ENCODE peak calls at places on chromosomes 7 and 10, in four cellular contexts. Z is IMR-90, S is AG04450, A is psoas muscle. L is an unnamed sample.

GRCh38 chr10:33781666-33782395 is 447.4 kb upstream of the NRP1 start:
- DNase-seq in Z (no peak), S (no peak), A (no peak), L (no peak)

GRCh38 chr10:31698169-31698890 is 230.3 kb downstream of the ARHGAP12 start:
- DNase-seq in Z (peak; percentile 91), S (peak; percentile 73), A (peak; percentile 83), L (peak; percentile 42)

GRCh38 chr10:23344251-23344841 is at the start of gene C10orf67:
- DNase-seq in Z (peak; percentile 39), S (no peak), A (peak; percentile 58), L (no peak)

GRCh38 chr10:37667736-37668135 is 189.7 kb downstream of the ZNF248 start:
- DNase-seq in Z (no peak), S (no peak), A (no peak), L (no peak)

GRCh38 chr7:55651057-55651456 is 78.8 kb upstream of the VOPP1 start:
- DNase-seq in Z (no peak), S (no peak), A (no peak), L (no peak)

GRCh38 chr7:2193120-2193519 is 39.6 kb downstream of the MAD1L1 start:
- DNase-seq in Z (no peak), S (no peak), A (peak; percentile 89), L (no peak)

GRCh38 chr10:12707461-12708185 is 293.9 kb downstream of the CCDC3 start:
- DNase-seq in Z (peak; percentile 99), S (peak; percentile 91), A (no peak), L (peak; percentile 95)

GRCh38 chr10:121340176-121340850 is 257.9 kb downstream of the FGFR2 start:
- DNase-seq in Z (no peak), S (no peak), A (no peak), L (no peak)

GRCh38 chr7:24769014-24769830 is 12.0 kb upstream of the GSDME start:
- DNase-seq in Z (no peak), S (no peak), A (no peak), L (no peak)

GRCh38 chr10:132293416-132294195 is 14.1 kb downstream of the STK32C start:
- DNase-seq in Z (no peak), S (no peak), A (peak; percentile 31), L (no peak)

DNA sequence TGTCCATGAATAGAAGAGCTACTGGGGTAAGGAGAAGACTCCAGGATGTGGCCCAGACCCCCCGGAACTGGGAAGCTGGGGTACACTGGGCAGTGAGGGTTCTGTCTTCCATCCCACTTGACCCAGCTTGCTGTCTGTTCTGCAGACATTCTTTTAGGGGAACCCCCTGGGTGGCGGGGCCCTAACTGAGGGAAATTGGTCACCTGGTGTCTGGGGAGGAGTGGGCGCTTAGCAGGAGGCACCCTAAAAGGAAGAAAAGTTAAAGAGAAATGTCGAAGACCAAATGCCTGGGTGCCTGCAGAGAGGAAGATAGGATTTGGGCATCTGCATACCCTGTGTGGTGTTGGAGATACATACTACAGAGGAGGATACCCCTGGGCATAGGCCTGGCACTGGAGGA is 1.0 kb downstream of the AP1S1 start:
- DNase-seq in Z (no peak), S (no peak), A (no peak), L (no peak)
- H3K4me3 ChIP-seq in Z (peak overlapping the region; percentile 84), S (peak overlapping the region; percentile 82), A (peak overlapping the region; percentile 86), L (peak overlapping the region; percentile 82)

GRCh38 chr7:92835140-92835850 is 1.1 kb downstream of the CDK6 start:
- DNase-seq in Z (peak; percentile 74), S (no peak), A (peak; percentile 60), L (no peak)

GRCh38 chr7:92832623-92833023 is 3.8 kb downstream of the CDK6 start:
- DNase-seq in Z (no peak), S (no peak), A (no peak), L (no peak)

GRCh38 chr7:92833024-92833765 is 3.2 kb downstream of the CDK6 start:
- DNase-seq in Z (peak; percentile 74), S (no peak), A (peak; percentile 86), L (no peak)

GRCh38 chr7:92834661-92835139 is 1.7 kb downstream of the CDK6 start:
- DNase-seq in Z (no peak), S (no peak), A (peak; percentile 51), L (no peak)

DNA sequence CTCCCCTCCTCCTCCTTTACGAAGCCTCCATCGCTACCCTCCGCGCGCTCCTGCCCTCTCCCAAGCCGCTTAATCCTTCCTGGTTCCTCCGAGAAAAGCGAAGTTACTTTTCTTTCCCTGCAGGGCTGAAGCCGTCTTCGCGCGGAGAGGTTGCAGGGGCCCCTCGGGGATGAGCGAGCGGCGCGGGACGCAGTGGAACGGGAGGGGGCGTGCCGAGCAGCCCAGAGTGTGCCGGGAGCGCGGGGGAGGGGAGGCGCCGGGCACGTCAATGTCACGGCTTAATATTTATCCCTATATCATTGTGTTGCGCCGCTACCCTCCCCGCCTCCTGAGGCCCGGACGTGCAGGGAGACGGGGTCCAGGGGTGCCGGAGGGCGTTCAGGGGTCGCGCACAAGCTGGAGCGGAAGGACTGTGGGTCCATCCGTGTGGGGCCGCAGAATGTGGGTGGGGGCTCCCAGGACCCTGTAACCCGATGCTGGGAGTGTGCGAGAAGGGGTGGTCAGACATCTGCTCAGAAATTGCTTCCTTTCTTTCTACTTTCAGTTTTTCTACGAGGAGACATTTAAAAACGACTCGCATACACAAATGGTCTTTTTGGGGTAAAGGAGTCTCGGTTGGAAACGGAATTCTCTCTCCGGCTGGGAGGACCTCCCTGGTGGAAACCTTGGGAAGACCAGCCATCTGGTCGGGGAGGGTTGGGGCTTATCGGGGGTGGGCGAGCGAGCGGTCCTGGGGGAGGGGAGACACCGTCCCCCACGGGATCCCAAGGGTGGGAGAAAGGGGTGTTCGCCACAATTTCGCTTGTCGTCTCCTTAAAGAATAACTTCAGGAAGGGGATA is 2.4 kb downstream of the CDK6 start:
- DNase-seq in Z (peak; percentile 78), S (no peak), A (peak; percentile 77), L (no peak)
- TF ChIP-seq CTCF in Z (peak; percentile 31), S (peak; percentile 31), A (no peak), L (peak; percentile 28)

GRCh38 chr10:109823196-109823595 is 100.1 kb downstream of the XPNPEP1 start:
- DNase-seq in Z (no peak), S (no peak), A (no peak), L (no peak)
- H3K4me3 ChIP-seq in Z (no peak overlapping the region), S (no peak overlapping the region), A (no peak overlapping the region), L (no peak overlapping the region)

GRCh38 chr7:139509535-139509934 is 13.9 kb upstream of the CLEC2L start:
- DNase-seq in Z (no peak), S (no peak), A (no peak), L (no peak)

GRCh38 chr7:139502226-139502625 is 18.8 kb upstream of the KLRG2 start:
- DNase-seq in Z (no peak), S (no peak), A (no peak), L (no peak)

GRCh38 chr7:139500770-139501138 is 17.3 kb upstream of the KLRG2 start:
- DNase-seq in Z (no peak), S (no peak), A (no peak), L (no peak)

GRCh38 chr7:139505563-139505962 is 17.9 kb upstream of the CLEC2L start:
- DNase-seq in Z (no peak), S (no peak), A (no peak), L (no peak)
- TF ChIP-seq CTCF in Z (no peak), S (peak; percentile 32), A (no peak), L (peak; percentile 14)

GRCh38 chr7:7568553-7568952 is 1.9 kb downstream of the MIOS start:
- DNase-seq in Z (no peak), S (no peak), A (no peak), L (no peak)
- H3K4me3 ChIP-seq in Z (no peak overlapping the region), S (no peak overlapping the region), A (peak overlapping the region; percentile 92), L (peak overlapping the region; percentile 62)

DNA sequence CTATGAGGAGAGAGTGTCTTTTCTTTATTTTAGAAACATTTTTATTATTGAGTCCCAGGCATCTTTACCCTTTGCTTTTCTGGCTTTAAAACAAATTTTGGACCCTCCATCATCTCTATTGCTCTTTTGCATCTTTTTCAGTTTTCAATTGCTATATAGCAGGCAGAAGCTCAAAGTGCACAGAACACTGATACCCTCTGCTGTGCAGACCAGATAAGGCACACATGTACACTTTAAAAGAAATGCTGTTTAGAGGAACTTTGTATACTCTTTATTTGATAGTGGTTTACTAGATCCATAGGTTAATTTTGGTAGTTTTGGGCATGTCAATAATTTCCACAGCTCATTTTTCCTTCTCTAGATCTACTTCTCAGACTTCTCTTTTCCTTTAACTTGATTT is 324.2 kb downstream of the SH2D4B start:
- DNase-seq in Z (no peak), S (no peak), A (no peak), L (no peak)
- TF ChIP-seq CTCF in Z (no peak), S (no peak), A (no peak), L (no peak)

GRCh38 chr7:77461842-77462241 is 45.7 kb upstream of the GSAP start:
- DNase-seq in Z (no peak), S (no peak), A (no peak), L (no peak)

GRCh38 chr7:77469927-77470326 is 53.8 kb upstream of the GSAP start:
- DNase-seq in Z (no peak), S (no peak), A (no peak), L (no peak)

GRCh38 chr7:77464589-77464988 is 48.4 kb upstream of the GSAP start:
- DNase-seq in Z (no peak), S (no peak), A (no peak), L (no peak)

GRCh38 chr7:77467453-77467852 is 51.3 kb upstream of the GSAP start:
- DNase-seq in Z (no peak), S (no peak), A (peak; percentile 54), L (no peak)

DNA sequence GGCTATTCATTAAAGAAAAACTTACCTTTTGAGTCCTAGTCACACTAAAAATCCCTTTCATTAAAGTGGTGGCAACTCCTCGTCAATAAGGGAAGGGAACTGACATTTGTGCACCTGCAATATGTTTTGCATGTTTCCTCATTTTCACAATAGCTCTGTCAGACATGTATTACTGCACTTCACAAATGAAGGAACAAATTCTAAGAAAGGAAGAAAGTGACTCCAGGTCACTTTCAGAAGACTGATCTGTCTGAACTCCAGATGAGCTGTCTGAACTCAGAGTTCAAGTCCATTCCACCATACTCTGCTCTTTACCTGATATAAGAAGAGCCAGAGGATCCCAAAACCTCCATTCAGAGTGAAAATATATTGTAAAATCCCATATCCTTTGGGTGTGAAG is 50.3 kb upstream of the GSAP start:
- DNase-seq in Z (no peak), S (no peak), A (no peak), L (no peak)
- H3K4me3 ChIP-seq in Z (no peak overlapping the region), S (no peak overlapping the region), A (no peak overlapping the region), L (no peak overlapping the region)

DNA sequence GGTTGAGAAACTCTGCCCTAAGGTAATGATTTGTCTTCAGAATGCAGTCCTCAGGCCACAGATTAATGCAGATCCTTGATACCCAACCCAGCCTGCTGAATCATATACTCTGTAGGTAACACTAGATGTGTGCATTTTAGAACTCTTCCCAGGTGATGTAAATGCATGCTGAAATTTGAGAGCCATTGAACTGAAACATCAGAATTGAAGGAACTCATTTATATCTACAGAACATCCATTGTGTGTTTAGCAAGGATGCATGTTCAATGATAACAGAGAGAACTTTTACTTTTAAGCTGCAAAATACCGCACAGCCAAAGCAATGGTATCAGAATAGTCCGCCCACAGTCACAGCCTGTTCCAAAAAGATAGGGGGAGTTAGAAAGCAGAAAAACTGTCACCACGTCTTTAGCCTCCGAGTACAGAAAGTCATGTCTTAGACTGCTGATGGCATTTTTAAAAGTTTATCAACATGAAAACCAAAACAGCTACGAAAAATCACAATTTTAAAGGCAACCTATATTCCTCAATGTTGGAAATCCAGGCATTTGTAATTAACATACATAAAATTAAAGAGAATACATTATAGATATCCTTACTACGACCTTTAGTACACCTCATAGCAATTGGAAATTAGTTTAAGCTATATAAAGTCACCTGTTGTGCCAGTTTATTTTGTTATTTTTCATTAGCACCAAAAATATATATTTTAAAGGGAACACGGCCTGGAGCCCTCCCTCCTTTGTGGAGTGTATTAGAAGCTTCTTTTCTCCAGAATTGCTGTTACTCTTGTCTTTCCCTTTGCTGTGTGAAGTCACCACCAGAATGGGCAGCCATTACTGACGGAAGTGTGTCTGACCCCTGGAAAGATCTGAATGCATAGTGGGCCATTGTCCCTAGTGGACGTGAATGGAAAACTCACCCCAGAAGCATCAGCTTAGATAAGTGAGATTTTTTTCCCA is 65.8 kb upstream of the PRKAR2B start:
- DNase-seq in Z (no peak), S (no peak), A (no peak), L (no peak)
- TF ChIP-seq CTCF in Z (no peak), S (peak; percentile 31), A (no peak), L (peak; percentile 11)